ENCODE peak calls at places on chromosomes 16 and 17, in nine cellular contexts. G, B, L, H, W, Y, P, T and K are unnamed samples.
A peak's percentile ranks its signal among the peaks of the same experiment; 100 is the strongest.

GRCh38 chr17:43951750-43952149 is 2.0 kb downstream of the PYY start:
- DNase-seq in G (no peak), B (no peak), L (no peak), H (no peak), W (no peak), Y (no peak), P (no peak), T (peak; percentile 17), K (no peak)

GRCh38 chr17:44278006-44278405 is 10.1 kb upstream of the SLC4A1 start:
- DNase-seq in G (no peak), B (no peak), L (no peak), H (no peak), W (no peak), Y (peak; percentile 7), P (no peak), T (no peak), K (no peak)

GRCh38 chr16:86732621-86733297 is 154.4 kb downstream of the FOXL1 start:
- DNase-seq in G (no peak), B (no peak), L (no peak), H (no peak), W (no peak), Y (no peak), P (peak; percentile 70), T (peak; percentile 84), K (no peak)

GRCh38 chr17:9636501-9636900 is 8.8 kb upstream of the USP43 start:
- DNase-seq in G (no peak), B (no peak), L (no peak), H (no peak), W (no peak), Y (no peak), P (no peak), T (no peak), K (no peak)

GRCh38 chr17:82949361-82949760 is 109.5 kb upstream of the ZNF750 start:
- DNase-seq in G (no peak), B (no peak), L (no peak), H (no peak), W (no peak), Y (no peak), P (no peak), T (peak; percentile 45), K (no peak)

GRCh38 chr16:8403978-8404738 is 186.2 kb downstream of the TMEM114 start:
- DNase-seq in G (no peak), B (no peak), L (no peak), H (no peak), W (no peak), Y (no peak), P (no peak), T (no peak), K (no peak)

GRCh38 chr16:12415072-12415471 is 388.6 kb downstream of the CPPED1 start:
- DNase-seq in G (no peak), B (no peak), L (no peak), H (no peak), W (no peak), Y (no peak), P (no peak), T (no peak), K (no peak)

GRCh38 chr17:17782425-17783120 is 54.2 kb downstream of the SREBF1 start:
- DNase-seq in G (no peak), B (no peak), L (no peak), H (no peak), W (no peak), Y (no peak), P (peak; percentile 19), T (peak; percentile 83), K (no peak)